ENCODE peak calls at places on chromosomes 6 and 20, in eight cellular contexts. G is AG09319; I is SK-N-SH; B is heart left ventricle; J is fibroblast of the aortic adventitia; X is GM23338; R is CD8-positive, alpha-beta T cell; H is type B pancreatic cell. P is an unnamed sample.
A peak's percentile ranks its signal among the peaks of the same experiment; 100 is the strongest.

GRCh38 chr6:94956910-94957309 is 620.4 kb upstream of the MANEA start:
- DNase-seq in B (no peak), I (no peak), X (no peak), R (no peak), H (no peak), J (no peak), G (no peak), P (no peak)

GRCh38 chr6:82138075-82138791 is 109.3 kb downstream of the IBTK start:
- DNase-seq in G (no peak), H (no peak), J (no peak), I (no peak), R (no peak), X (no peak), B (no peak), P (no peak)

GRCh38 chr6:7256785-7257184 is 56.2 kb downstream of the SSR1 start:
- DNase-seq in G (no peak), I (no peak), H (no peak), R (no peak), J (no peak), X (no peak), B (no peak), P (no peak)

GRCh38 chr6:156013155-156013554 is 557.5 kb upstream of the NOX3 start:
- DNase-seq in B (no peak), G (no peak), J (no peak), R (no peak), I (no peak), X (no peak), H (no peak), P (no peak)

GRCh38 chr6:133715270-133715669 is 173.6 kb upstream of the TCF21 start:
- DNase-seq in I (no peak), X (no peak), B (no peak), J (no peak), R (no peak), H (no peak), G (no peak), P (no peak)

GRCh38 chr20:48139262-48140041 is 354.2 kb upstream of the SULF2 start:
- DNase-seq in J (peak; percentile 68), B (no peak), X (no peak), R (no peak), H (no peak), I (no peak), G (peak; percentile 16), P (no peak)

GRCh38 chr6:154070657-154071056 is 31.6 kb downstream of the OPRM1 start:
- DNase-seq in X (no peak), B (no peak), I (no peak), R (no peak), J (no peak), G (no peak), H (no peak), P (no peak)

GRCh38 chr6:44524491-44525227 is 137.2 kb downstream of the CDC5L start:
- DNase-seq in R (no peak), J (no peak), B (no peak), I (no peak), H (no peak), G (no peak), X (no peak), P (no peak)

GRCh38 chr20:62243906-62244515 is 5.7 kb downstream of the OSBPL2 start:
- DNase-seq in R (no peak), I (no peak), G (no peak), X (no peak), H (peak; percentile 67), J (no peak), B (no peak), P (no peak)

GRCh38 chr20:23167436-23167835 is 81.3 kb upstream of the CD93 start:
- DNase-seq in R (no peak), H (no peak), J (peak; percentile 57), X (no peak), B (no peak), I (no peak), G (no peak), P (no peak)

GRCh38 chr6:12066297-12066696 is 54.2 kb downstream of the HIVEP1 start:
- DNase-seq in R (no peak), G (no peak), B (no peak), H (no peak), J (peak; percentile 68), I (no peak), X (no peak), P (no peak)

GRCh38 chr6:22613695-22614094 is 44.3 kb downstream of the HDGFL1 start:
- DNase-seq in X (no peak), H (no peak), R (no peak), J (peak; percentile 34), B (no peak), I (no peak), G (peak; percentile 52), P (no peak)

GRCh38 chr6:165758441-165758840 is 95.4 kb upstream of the PDE10A start:
- DNase-seq in J (no peak), X (no peak), B (no peak), H (no peak), R (no peak), I (no peak), G (no peak), P (no peak)

GRCh38 chr6:3292431-3293197 is 33.9 kb downstream of the PSMG4 start:
- DNase-seq in X (no peak), B (no peak), H (no peak), J (no peak), R (no peak), G (no peak), I (no peak), P (peak; percentile 18)

GRCh38 chr6:3324262-3324942 is 65.7 kb downstream of the PSMG4 start:
- DNase-seq in I (no peak), X (no peak), J (peak; percentile 94), H (no peak), B (peak; percentile 56), G (peak; percentile 28), R (no peak), P (no peak)

GRCh38 chr6:137236581-137237355 is 17.6 kb upstream of the IFNGR1 start:
- DNase-seq in J (peak; percentile 62), G (peak; percentile 50), I (no peak), X (no peak), H (no peak), B (no peak), R (no peak), P (no peak)

GRCh38 chr6:2229039-2229438 is 16.4 kb downstream of the GMDS start:
- DNase-seq in X (no peak), G (no peak), J (peak; percentile 23), I (no peak), B (no peak), H (no peak), R (no peak), P (no peak)

GRCh38 chr6:4853782-4854511 is 77.7 kb downstream of the CDYL start:
- DNase-seq in R (no peak), J (no peak), X (no peak), B (no peak), G (no peak), H (no peak), I (no peak), P (no peak)

GRCh38 chr6:4853349-4853748 is 77.1 kb downstream of the CDYL start:
- DNase-seq in H (no peak), I (no peak), B (no peak), R (no peak), G (no peak), X (peak; percentile 33), J (no peak), P (no peak)

GRCh38 chr6:4858194-4859028 is 82.2 kb downstream of the CDYL start:
- DNase-seq in I (no peak), J (no peak), H (no peak), X (no peak), G (no peak), B (no peak), R (no peak), P (no peak)

GRCh38 chr6:4860387-4860786 is 84.2 kb downstream of the CDYL start:
- DNase-seq in R (no peak), B (no peak), J (no peak), G (no peak), I (no peak), X (no peak), H (no peak), P (no peak)

DNA sequence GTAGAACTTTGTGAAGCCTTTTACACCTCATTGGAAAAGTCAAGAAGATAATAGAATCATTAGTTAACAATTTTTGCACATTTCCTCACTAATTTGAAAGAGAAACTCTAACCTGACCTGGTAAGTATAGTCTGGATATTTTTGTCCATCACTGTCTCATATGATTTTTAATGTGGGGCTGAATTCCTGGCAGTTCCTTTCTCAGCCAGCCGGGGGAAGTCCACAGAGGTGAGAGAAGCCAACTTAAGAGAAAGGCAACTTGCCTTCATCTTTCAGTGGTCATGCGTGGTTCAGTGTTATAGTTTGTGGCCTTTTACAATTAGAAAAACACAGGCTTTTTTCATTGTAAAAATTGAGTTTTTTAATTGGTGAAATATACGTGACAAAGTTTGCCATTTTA is 80.6 kb downstream of the CDYL start:
- DNase-seq in J (no peak), G (no peak), I (peak; percentile 16), R (no peak), X (no peak), H (no peak), B (no peak), P (no peak)
- TF ChIP-seq CTCF in J (peak; percentile 2), G (no peak), I (no peak), R (no peak), X (peak; percentile 9), H (peak; percentile 47), B (no peak), P (no peak)

GRCh38 chr20:51763965-51764602 is 4.1 kb downstream of the ATP9A start:
- DNase-seq in X (peak; percentile 24), G (no peak), I (no peak), R (no peak), B (no peak), J (no peak), H (no peak), P (no peak)

GRCh38 chr20:51769941-51770615 is 1.9 kb upstream of the ATP9A start:
- DNase-seq in J (no peak), X (no peak), B (no peak), G (no peak), R (no peak), I (no peak), H (no peak), P (no peak)

GRCh38 chr20:51767867-51768758 is at the start of gene ATP9A:
- DNase-seq in I (peak; percentile 78), H (no peak), G (no peak), X (peak; percentile 60), J (peak; percentile 27), B (peak; percentile 40), R (no peak), P (peak; percentile 55)

GRCh38 chr20:51768759-51769517 is 748 bp upstream of the ATP9A start:
- DNase-seq in J (no peak), B (no peak), X (peak; percentile 11), R (no peak), G (no peak), H (no peak), I (no peak), P (peak; percentile 20)

GRCh38 chr20:51767018-51767866 is 948 bp downstream of the ATP9A start:
- DNase-seq in R (peak; percentile 48), B (peak; percentile 78), G (no peak), X (peak; percentile 90), I (peak; percentile 90), H (peak; percentile 85), J (peak; percentile 16), P (peak; percentile 87)
- TF ChIP-seq CTCF in R (no peak), B (no peak), G (peak; percentile 26), X (peak; percentile 25), I (peak; percentile 50), H (peak; percentile 74), J (peak; percentile 49), P (peak; percentile 83)

GRCh38 chr6:30942338-30943060 is 1.7 kb downstream of the MUCL3 start:
- DNase-seq in R (no peak), J (peak; percentile 81), X (peak; percentile 99), H (peak; percentile 83), I (peak; percentile 41), B (peak; percentile 75), G (peak; percentile 45), P (peak; percentile 38)
- TF ChIP-seq CTCF in R (no peak), J (peak; percentile 72), X (peak; percentile 67), H (peak; percentile 68), I (peak; percentile 67), B (peak; percentile 36), G (peak; percentile 64), P (no peak)

GRCh38 chr20:6629564-6629963 is 137.9 kb upstream of the BMP2 start:
- DNase-seq in X (no peak), J (no peak), B (no peak), R (no peak), G (no peak), H (no peak), I (no peak), P (no peak)
- TF ChIP-seq CTCF in X (peak; percentile 39), J (no peak), B (no peak), R (no peak), G (no peak), H (no peak), I (no peak), P (no peak)

P was measured in glutamatergic neuron.